ENCODE peak calls at places on chromosomes 2 and 18, in eight cellular contexts. One of them, this sample, is unnamed.

GRCh38 chr2:28435796-28436425 is 43.3 kb downstream of the FOSL2 start:
- DNase-seq in cardiac muscle cell: no peak
- DNase-seq in KBM-7: no peak
- DNase-seq in upper lobe of right lung: no peak
- DNase-seq in Ammon's horn: no peak
- DNase-seq in choroid plexus epithelial cell: no peak
- DNase-seq in HTR-8/SVneo: no peak
- DNase-seq in amniotic epithelial cell: no peak
- DNase-seq in this sample: no peak

GRCh38 chr2:218301176-218301819 is 9.0 kb upstream of the TMBIM1 start:
- DNase-seq in cardiac muscle cell: peak
- DNase-seq in upper lobe of right lung: peak
- DNase-seq in Ammon's horn: peak
- DNase-seq in choroid plexus epithelial cell: peak
- DNase-seq in amniotic epithelial cell: peak
- DNase-seq in KBM-7: peak
- DNase-seq in HTR-8/SVneo: peak
- DNase-seq in this sample: peak

GRCh38 chr2:176552456-176553135 is 283.4 kb downstream of the MTX2 start:
- DNase-seq in cardiac muscle cell: peak
- DNase-seq in HTR-8/SVneo: no peak
- DNase-seq in Ammon's horn: no peak
- DNase-seq in amniotic epithelial cell: peak
- DNase-seq in KBM-7: no peak
- DNase-seq in upper lobe of right lung: no peak
- DNase-seq in choroid plexus epithelial cell: peak
- DNase-seq in this sample: peak

GRCh38 chr2:85785027-85785822 is 31.4 kb downstream of the ATOH8 start:
- DNase-seq in upper lobe of right lung: peak
- DNase-seq in HTR-8/SVneo: no peak
- DNase-seq in Ammon's horn: peak
- DNase-seq in cardiac muscle cell: peak
- DNase-seq in amniotic epithelial cell: peak
- DNase-seq in choroid plexus epithelial cell: peak
- DNase-seq in KBM-7: no peak
- DNase-seq in this sample: peak

GRCh38 chr2:73214120-73215035 is at the start of gene SMYD5:
- DNase-seq in choroid plexus epithelial cell: peak
- DNase-seq in cardiac muscle cell: peak
- DNase-seq in Ammon's horn: peak
- DNase-seq in KBM-7: peak
- DNase-seq in amniotic epithelial cell: peak
- DNase-seq in upper lobe of right lung: peak
- DNase-seq in HTR-8/SVneo: peak
- DNase-seq in this sample: peak

GRCh38 chr2:75998451-75998850 is 287.7 kb upstream of the GCFC2 start:
- DNase-seq in upper lobe of right lung: no peak
- DNase-seq in HTR-8/SVneo: no peak
- DNase-seq in Ammon's horn: peak
- DNase-seq in KBM-7: no peak
- DNase-seq in amniotic epithelial cell: no peak
- DNase-seq in cardiac muscle cell: no peak
- DNase-seq in choroid plexus epithelial cell: no peak
- DNase-seq in this sample: no peak

GRCh38 chr18:678482-679182 is 21.2 kb downstream of the TYMS start:
- DNase-seq in amniotic epithelial cell: no peak
- DNase-seq in Ammon's horn: no peak
- DNase-seq in KBM-7: no peak
- DNase-seq in HTR-8/SVneo: no peak
- DNase-seq in upper lobe of right lung: no peak
- DNase-seq in choroid plexus epithelial cell: no peak
- DNase-seq in cardiac muscle cell: no peak
- DNase-seq in this sample: no peak

GRCh38 chr2:200306719-200306968 is 151 bp downstream of the SPATS2L start:
- DNase-seq in choroid plexus epithelial cell: no peak
- DNase-seq in upper lobe of right lung: no peak
- DNase-seq in cardiac muscle cell: no peak
- DNase-seq in Ammon's horn: no peak
- DNase-seq in HTR-8/SVneo: no peak
- DNase-seq in KBM-7: no peak
- DNase-seq in amniotic epithelial cell: no peak
- DNase-seq in this sample: no peak

GRCh38 chr2:37070931-37071330 is 13.2 kb downstream of the HEATR5B start:
- DNase-seq in choroid plexus epithelial cell: no peak
- DNase-seq in amniotic epithelial cell: no peak
- DNase-seq in Ammon's horn: no peak
- DNase-seq in upper lobe of right lung: no peak
- DNase-seq in HTR-8/SVneo: no peak
- DNase-seq in KBM-7: no peak
- DNase-seq in cardiac muscle cell: no peak
- DNase-seq in this sample: no peak

GRCh38 chr2:98356729-98357128 is 10.5 kb downstream of the CNGA3 start:
- DNase-seq in HTR-8/SVneo: no peak
- DNase-seq in Ammon's horn: no peak
- DNase-seq in choroid plexus epithelial cell: no peak
- DNase-seq in KBM-7: no peak
- DNase-seq in cardiac muscle cell: no peak
- DNase-seq in upper lobe of right lung: no peak
- DNase-seq in amniotic epithelial cell: no peak
- DNase-seq in this sample: no peak

GRCh38 chr2:27705851-27706622 is 42.3 kb downstream of the SLC4A1AP start:
- DNase-seq in KBM-7: peak
- DNase-seq in upper lobe of right lung: no peak
- DNase-seq in cardiac muscle cell: peak
- DNase-seq in choroid plexus epithelial cell: peak
- DNase-seq in HTR-8/SVneo: peak
- DNase-seq in Ammon's horn: no peak
- DNase-seq in amniotic epithelial cell: peak
- DNase-seq in this sample: peak

This sample was measured in iris pigment epithelial cell.